ENCODE peak calls at places on chromosomes 16 and 17, in five cellular contexts. One of them, this sample, is unnamed.

GRCh38 chr16:11142261-11142630 is 113.8 kb downstream of the SOCS1 start:
- DNase-seq in foreskin keratinocyte: no peak
- DNase-seq in T-helper 2 cell: no peak
- DNase-seq in mucosa of descending colon: no peak
- DNase-seq in NCI-H2029: no peak
- DNase-seq in this sample: no peak

GRCh38 chr17:32341857-32342602 is at the start of gene C17orf75:
- DNase-seq in mucosa of descending colon: peak
- DNase-seq in T-helper 2 cell: peak
- DNase-seq in foreskin keratinocyte: peak
- DNase-seq in NCI-H2029: peak
- DNase-seq in this sample: peak

GRCh38 chr17:34485999-34486398 is 93.4 kb upstream of the TMEM132E start:
- DNase-seq in mucosa of descending colon: no peak
- DNase-seq in T-helper 2 cell: peak
- DNase-seq in foreskin keratinocyte: no peak
- DNase-seq in NCI-H2029: no peak
- DNase-seq in this sample: no peak

GRCh38 chr16:83004868-83005652 is 378.3 kb downstream of the CDH13 start:
- DNase-seq in NCI-H2029: no peak
- DNase-seq in foreskin keratinocyte: peak
- DNase-seq in T-helper 2 cell: no peak
- DNase-seq in mucosa of descending colon: no peak
- DNase-seq in this sample: no peak

GRCh38 chr17:30920282-30920681 is 1.5 kb upstream of the ADAP2 start:
- DNase-seq in foreskin keratinocyte: no peak
- DNase-seq in T-helper 2 cell: no peak
- DNase-seq in NCI-H2029: no peak
- DNase-seq in mucosa of descending colon: no peak
- DNase-seq in this sample: no peak

GRCh38 chr16:65034915-65035314 is 86.9 kb downstream of the CDH11 start:
- DNase-seq in foreskin keratinocyte: no peak
- DNase-seq in T-helper 2 cell: no peak
- DNase-seq in mucosa of descending colon: no peak
- DNase-seq in NCI-H2029: no peak
- DNase-seq in this sample: no peak

GRCh38 chr16:53103811-53104210 is 49.0 kb downstream of the CHD9 start:
- DNase-seq in NCI-H2029: no peak
- DNase-seq in T-helper 2 cell: no peak
- DNase-seq in mucosa of descending colon: no peak
- DNase-seq in foreskin keratinocyte: no peak
- DNase-seq in this sample: no peak

GRCh38 chr17:79840204-79840988 is 1.2 kb upstream of the CBX4 start:
- DNase-seq in NCI-H2029: no peak
- DNase-seq in foreskin keratinocyte: no peak
- DNase-seq in T-helper 2 cell: peak
- DNase-seq in mucosa of descending colon: peak
- DNase-seq in this sample: no peak

GRCh38 chr17:51260237-51260959 is at the start of gene UTP18:
- DNase-seq in T-helper 2 cell: peak
- DNase-seq in NCI-H2029: peak
- DNase-seq in mucosa of descending colon: peak
- DNase-seq in foreskin keratinocyte: peak
- DNase-seq in this sample: peak

GRCh38 chr17:19018600-19018950 is 14.0 kb upstream of the FAM83G start:
- DNase-seq in NCI-H2029: no peak
- DNase-seq in foreskin keratinocyte: no peak
- DNase-seq in mucosa of descending colon: peak
- DNase-seq in T-helper 2 cell: no peak
- DNase-seq in this sample: no peak

GRCh38 chr16:89105599-89106151 is 12.0 kb downstream of the ACSF3 start:
- DNase-seq in mucosa of descending colon: peak
- DNase-seq in T-helper 2 cell: no peak
- DNase-seq in NCI-H2029: no peak
- DNase-seq in foreskin keratinocyte: no peak
- DNase-seq in this sample: no peak

GRCh38 chr17:82369211-82369610 is 2.4 kb upstream of the UTS2R start:
- DNase-seq in T-helper 2 cell: no peak
- DNase-seq in foreskin keratinocyte: no peak
- DNase-seq in mucosa of descending colon: no peak
- DNase-seq in NCI-H2029: no peak
- DNase-seq in this sample: no peak

GRCh38 chr16:1614226-1615102 is 2.3 kb downstream of the CRAMP1 start:
- DNase-seq in foreskin keratinocyte: peak
- DNase-seq in mucosa of descending colon: no peak
- DNase-seq in T-helper 2 cell: peak
- DNase-seq in NCI-H2029: no peak
- DNase-seq in this sample: no peak

GRCh38 chr17:32007463-32008298 is 498 bp downstream of the LRRC37B start:
- DNase-seq in mucosa of descending colon: peak
- DNase-seq in NCI-H2029: peak
- DNase-seq in foreskin keratinocyte: peak
- DNase-seq in T-helper 2 cell: peak
- DNase-seq in this sample: peak

GRCh38 chr16:56700195-56700594 is 17.9 kb downstream of the MT1X start:
- DNase-seq in foreskin keratinocyte: no peak
- DNase-seq in NCI-H2029: no peak
- DNase-seq in mucosa of descending colon: no peak
- DNase-seq in T-helper 2 cell: no peak
- DNase-seq in this sample: no peak

GRCh38 chr16:66510711-66511614 is 39.0 kb downstream of the TK2 start:
- DNase-seq in foreskin keratinocyte: no peak
- DNase-seq in mucosa of descending colon: no peak
- DNase-seq in T-helper 2 cell: no peak
- DNase-seq in NCI-H2029: peak
- DNase-seq in this sample: no peak

GRCh38 chr17:10261098-10261497 is 62.7 kb upstream of the GAS7 start:
- DNase-seq in mucosa of descending colon: no peak
- DNase-seq in T-helper 2 cell: no peak
- DNase-seq in NCI-H2029: no peak
- DNase-seq in foreskin keratinocyte: no peak
- DNase-seq in this sample: no peak

GRCh38 chr17:2223617-2223927 is 80.0 kb downstream of the SMG6 start:
- DNase-seq in NCI-H2029: no peak
- DNase-seq in T-helper 2 cell: no peak
- DNase-seq in foreskin keratinocyte: no peak
- DNase-seq in mucosa of descending colon: no peak
- DNase-seq in this sample: no peak

GRCh38 chr17:47687748-47688147 is 6.2 kb upstream of the TBKBP1 start:
- DNase-seq in T-helper 2 cell: no peak
- DNase-seq in NCI-H2029: no peak
- DNase-seq in mucosa of descending colon: peak
- DNase-seq in foreskin keratinocyte: peak
- DNase-seq in this sample: no peak

GRCh38 chr16:24541534-24541933 is 2.2 kb downstream of the RBBP6 start:
- DNase-seq in mucosa of descending colon: no peak
- DNase-seq in T-helper 2 cell: peak
- DNase-seq in foreskin keratinocyte: no peak
- DNase-seq in NCI-H2029: no peak
- DNase-seq in this sample: no peak

GRCh38 chr16:12674096-12674495 is 129.6 kb downstream of the CPPED1 start:
- DNase-seq in mucosa of descending colon: no peak
- DNase-seq in foreskin keratinocyte: no peak
- DNase-seq in T-helper 2 cell: no peak
- DNase-seq in NCI-H2029: no peak
- DNase-seq in this sample: no peak

GRCh38 chr16:85611455-85612190 is 1.5 kb upstream of the GSE1 start:
- DNase-seq in T-helper 2 cell: peak
- DNase-seq in mucosa of descending colon: peak
- DNase-seq in foreskin keratinocyte: peak
- DNase-seq in NCI-H2029: peak
- DNase-seq in this sample: peak

This sample was measured in NCI-H526 treated with DMSO at 0.1 percent for 48 hours.